ENCODE peak calls at places on chromosomes 13 and 19, in four cellular contexts. One of them, this sample, is unnamed.

GRCh38 chr13:38990693-38991092 is at the start of gene STOML3:
- DNase-seq in SJSA1: no peak
- DNase-seq in IMR-90: no peak
- DNase-seq in right lobe of liver: no peak
- DNase-seq in this sample: no peak

GRCh38 chr13:99377641-99378040 is 70.4 kb upstream of the GPR183 start:
- DNase-seq in SJSA1: no peak
- DNase-seq in IMR-90: no peak
- DNase-seq in right lobe of liver: no peak
- DNase-seq in this sample: no peak

GRCh38 chr19:7337380-7338194 is 11.2 kb upstream of the ARHGEF18 start:
- DNase-seq in SJSA1: no peak
- DNase-seq in IMR-90: no peak
- DNase-seq in right lobe of liver: no peak
- DNase-seq in this sample: no peak

GRCh38 chr19:14435320-14436050 is 2.4 kb downstream of the PKN1 start:
- DNase-seq in SJSA1: no peak
- DNase-seq in IMR-90: no peak
- DNase-seq in right lobe of liver: no peak
- DNase-seq in this sample: no peak

GRCh38 chr19:14434543-14435319 is 1.6 kb downstream of the PKN1 start:
- DNase-seq in SJSA1: peak; percentile 79
- DNase-seq in IMR-90: peak; percentile 72
- DNase-seq in right lobe of liver: no peak
- DNase-seq in this sample: peak; percentile 71

GRCh38 chr13:97125810-97126738 is 96.1 kb upstream of the MBNL2 start:
- DNase-seq in SJSA1: no peak
- DNase-seq in IMR-90: peak; percentile 39
- DNase-seq in right lobe of liver: no peak
- DNase-seq in this sample: no peak

GRCh38 chr19:39590265-39590664 is 12.1 kb upstream of the LGALS13 start:
- DNase-seq in SJSA1: no peak
- DNase-seq in IMR-90: peak; percentile 5
- DNase-seq in right lobe of liver: no peak
- DNase-seq in this sample: no peak

GRCh38 chr13:113398963-113399754 is 35.2 kb upstream of the GRTP1 start:
- DNase-seq in SJSA1: no peak
- DNase-seq in IMR-90: no peak
- DNase-seq in right lobe of liver: peak; percentile 30
- DNase-seq in this sample: no peak

GRCh38 chr19:13619203-13619632 is 112.9 kb upstream of the CACNA1A start:
- DNase-seq in SJSA1: no peak
- DNase-seq in IMR-90: peak; percentile 81
- DNase-seq in right lobe of liver: no peak
- DNase-seq in this sample: no peak

GRCh38 chr13:35771898-35772297 is 295.4 kb upstream of the MAB21L1 start:
- DNase-seq in SJSA1: peak; percentile 83
- DNase-seq in IMR-90: peak; percentile 95
- DNase-seq in right lobe of liver: no peak
- DNase-seq in this sample: no peak

GRCh38 chr19:28948531-28948930 is 264.4 kb downstream of the UQCRFS1 start:
- DNase-seq in SJSA1: no peak
- DNase-seq in IMR-90: no peak
- DNase-seq in right lobe of liver: no peak
- DNase-seq in this sample: no peak

GRCh38 chr19:54653181-54653809 is 9.5 kb upstream of the LILRB4 start:
- DNase-seq in SJSA1: peak; percentile 22
- DNase-seq in IMR-90: peak; percentile 7
- DNase-seq in right lobe of liver: no peak
- DNase-seq in this sample: no peak

GRCh38 chr13:113411216-113412023 is 41.9 kb downstream of the ADPRHL1 start:
- DNase-seq in SJSA1: peak; percentile 94
- DNase-seq in IMR-90: peak; percentile 99
- DNase-seq in right lobe of liver: no peak
- DNase-seq in this sample: no peak

GRCh38 chr13:33193428-33193974 is 92.1 kb downstream of the STARD13 start:
- DNase-seq in SJSA1: peak; percentile 66
- DNase-seq in IMR-90: no peak
- DNase-seq in right lobe of liver: no peak
- DNase-seq in this sample: no peak

GRCh38 chr19:5850743-5851293 is 431 bp downstream of the FUT3 start:
- DNase-seq in SJSA1: peak; percentile 26
- DNase-seq in IMR-90: peak; percentile 53
- DNase-seq in right lobe of liver: peak; percentile 67
- DNase-seq in this sample: peak; percentile 66

GRCh38 chr19:7145494-7145893 is 76.0 kb downstream of the ZNF557 start:
- DNase-seq in SJSA1: no peak
- DNase-seq in IMR-90: no peak
- DNase-seq in right lobe of liver: peak; percentile 65
- DNase-seq in this sample: no peak

GRCh38 chr19:43380008-43380407 is 26.5 kb downstream of the CD177 start:
- DNase-seq in SJSA1: no peak
- DNase-seq in IMR-90: no peak
- DNase-seq in right lobe of liver: no peak
- DNase-seq in this sample: no peak

GRCh38 chr13:69524459-69525155 is 583.0 kb upstream of the ATXN8OS start:
- DNase-seq in SJSA1: no peak
- DNase-seq in IMR-90: no peak
- DNase-seq in right lobe of liver: no peak
- DNase-seq in this sample: no peak

GRCh38 chr19:7865262-7865911 is 8.8 kb downstream of the PRR36 start:
- DNase-seq in SJSA1: no peak
- DNase-seq in IMR-90: no peak
- DNase-seq in right lobe of liver: no peak
- DNase-seq in this sample: no peak

GRCh38 chr13:30972888-30973377 is 40.5 kb downstream of the TEX26 start:
- DNase-seq in SJSA1: no peak
- DNase-seq in IMR-90: peak; percentile 45
- DNase-seq in right lobe of liver: no peak
- DNase-seq in this sample: no peak

GRCh38 chr19:3038214-3038613 is 9.1 kb upstream of the TLE2 start:
- DNase-seq in SJSA1: no peak
- DNase-seq in IMR-90: no peak
- DNase-seq in right lobe of liver: no peak
- DNase-seq in this sample: no peak

GRCh38 chr19:19110410-19111137 is 27.7 kb downstream of the TMEM161A start:
- DNase-seq in SJSA1: no peak
- DNase-seq in IMR-90: no peak
- DNase-seq in right lobe of liver: no peak
- DNase-seq in this sample: no peak

GRCh38 chr19:9431475-9431874 is 3.9 kb downstream of the ZNF266 start:
- DNase-seq in SJSA1: no peak
- DNase-seq in IMR-90: peak; percentile 29
- DNase-seq in right lobe of liver: no peak
- DNase-seq in this sample: no peak

GRCh38 chr13:33202644-33203169 is 82.8 kb downstream of the STARD13 start:
- DNase-seq in SJSA1: no peak
- DNase-seq in IMR-90: no peak
- DNase-seq in right lobe of liver: no peak
- DNase-seq in this sample: no peak

GRCh38 chr19:50458396-50459066 is 17.8 kb upstream of the EMC10 start:
- DNase-seq in SJSA1: no peak
- DNase-seq in IMR-90: peak; percentile 6
- DNase-seq in right lobe of liver: no peak
- DNase-seq in this sample: no peak

GRCh38 chr13:99045396-99045795 is 67.5 kb upstream of the DOCK9 start:
- DNase-seq in SJSA1: peak; percentile 100
- DNase-seq in IMR-90: peak; percentile 58
- DNase-seq in right lobe of liver: no peak
- DNase-seq in this sample: no peak

GRCh38 chr13:46529509-46529908 is 23.5 kb upstream of the LRCH1 start:
- DNase-seq in SJSA1: no peak
- DNase-seq in IMR-90: no peak
- DNase-seq in right lobe of liver: no peak
- DNase-seq in this sample: no peak

GRCh38 chr19:36528921-36529518 is 949 bp upstream of the ZNF260 start:
- DNase-seq in SJSA1: no peak
- DNase-seq in IMR-90: no peak
- DNase-seq in right lobe of liver: no peak
- DNase-seq in this sample: no peak

GRCh38 chr13:27171244-27171829 is at the start of gene USP12:
- DNase-seq in SJSA1: peak; percentile 4
- DNase-seq in IMR-90: peak; percentile 22
- DNase-seq in right lobe of liver: peak; percentile 58
- DNase-seq in this sample: no peak

GRCh38 chr13:47005761-47006414 is 109.0 kb upstream of the HTR2A start:
- DNase-seq in SJSA1: no peak
- DNase-seq in IMR-90: peak; percentile 22
- DNase-seq in right lobe of liver: no peak
- DNase-seq in this sample: no peak

GRCh38 chr19:33797821-33798633 is 1.4 kb downstream of the KCTD15 start:
- DNase-seq in SJSA1: no peak
- DNase-seq in IMR-90: peak; percentile 33
- DNase-seq in right lobe of liver: peak; percentile 69
- DNase-seq in this sample: peak; percentile 57

GRCh38 chr13:88895261-88895941 is 1224.2 kb downstream of the SLITRK5 start:
- DNase-seq in SJSA1: no peak
- DNase-seq in IMR-90: no peak
- DNase-seq in right lobe of liver: no peak
- DNase-seq in this sample: no peak

DNA sequence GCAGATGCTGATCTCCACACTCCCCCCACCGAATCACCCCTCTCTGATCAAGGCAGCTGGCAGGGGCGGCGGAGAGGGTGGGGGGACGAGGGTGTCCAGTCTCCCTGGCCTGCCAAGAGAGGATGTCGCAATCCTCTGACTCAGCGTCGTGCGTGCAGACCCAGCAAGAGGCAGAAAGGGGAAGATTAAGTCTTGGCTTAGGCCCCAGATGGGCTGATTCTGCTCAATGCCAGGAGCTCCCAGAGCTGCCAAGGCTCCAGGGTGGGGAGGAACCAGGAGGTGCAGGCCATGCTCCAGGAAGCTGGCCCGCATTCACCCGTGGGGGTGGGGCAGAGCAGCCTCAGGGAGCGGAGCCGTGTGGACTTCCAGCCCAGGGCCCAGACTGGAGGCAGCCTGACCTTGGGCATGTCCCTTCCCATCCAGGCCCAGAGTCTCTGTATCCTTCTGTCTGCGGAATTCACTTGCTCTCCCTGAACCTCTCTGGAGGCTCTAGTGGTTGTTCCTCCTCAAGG is 6.6 kb upstream of the BCL3 start:
- DNase-seq in SJSA1: peak; percentile 97
- DNase-seq in IMR-90: peak; percentile 100
- DNase-seq in right lobe of liver: peak; percentile 99
- DNase-seq in this sample: peak; percentile 98
- H3K27ac ChIP-seq in SJSA1: peak overlapping the region; percentile 87
- H3K27ac ChIP-seq in IMR-90: peak overlapping the region; percentile 88
- H3K27ac ChIP-seq in right lobe of liver: peak overlapping the region; percentile 75
- H3K27ac ChIP-seq in this sample: peak overlapping the region; percentile 96

GRCh38 chr13:67069117-67069767 is 160.9 kb downstream of the PCDH9 start:
- DNase-seq in SJSA1: no peak
- DNase-seq in IMR-90: peak; percentile 22
- DNase-seq in right lobe of liver: no peak
- DNase-seq in this sample: no peak
- H3K27ac ChIP-seq in SJSA1: no peak overlapping the region
- H3K27ac ChIP-seq in IMR-90: no peak overlapping the region
- H3K27ac ChIP-seq in right lobe of liver: no peak overlapping the region
- H3K27ac ChIP-seq in this sample: no peak overlapping the region

GRCh38 chr19:48799358-48800300 is 11.2 kb downstream of the BCAT2 start:
- DNase-seq in SJSA1: no peak
- DNase-seq in IMR-90: no peak
- DNase-seq in right lobe of liver: no peak
- DNase-seq in this sample: no peak
- H3K27ac ChIP-seq in SJSA1: no peak overlapping the region
- H3K27ac ChIP-seq in IMR-90: no peak overlapping the region
- H3K27ac ChIP-seq in right lobe of liver: no peak overlapping the region
- H3K27ac ChIP-seq in this sample: no peak overlapping the region

GRCh38 chr13:64239372-64239771 is 2823.7 kb upstream of the PCDH20 start:
- DNase-seq in SJSA1: peak; percentile 16
- DNase-seq in IMR-90: peak; percentile 70
- DNase-seq in right lobe of liver: no peak
- DNase-seq in this sample: no peak
- H3K27ac ChIP-seq in SJSA1: peak overlapping the region; percentile 73
- H3K27ac ChIP-seq in IMR-90: no peak overlapping the region
- H3K27ac ChIP-seq in right lobe of liver: no peak overlapping the region
- H3K27ac ChIP-seq in this sample: no peak overlapping the region

DNA sequence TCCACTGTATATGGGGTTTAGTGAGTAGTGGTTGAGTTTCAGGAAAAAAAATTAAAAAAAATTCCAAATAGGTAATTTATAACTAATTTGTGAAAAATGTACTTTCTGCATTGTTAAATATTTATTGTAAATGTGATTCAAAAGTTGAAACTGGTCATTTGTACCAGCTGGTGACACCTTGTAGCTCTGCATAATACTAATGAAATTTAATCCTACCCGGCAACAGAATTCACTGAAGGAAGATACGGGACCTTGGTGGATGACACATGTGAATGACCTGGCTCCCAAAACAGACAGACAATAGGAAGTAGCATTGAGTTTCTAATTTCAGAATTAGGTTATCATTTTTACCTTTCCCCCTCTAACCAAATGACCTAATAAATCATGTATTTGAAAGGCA is 73.8 kb downstream of the SLITRK6 start:
- DNase-seq in SJSA1: no peak
- DNase-seq in IMR-90: no peak
- DNase-seq in right lobe of liver: no peak
- DNase-seq in this sample: no peak
- H3K27ac ChIP-seq in SJSA1: no peak overlapping the region
- H3K27ac ChIP-seq in IMR-90: no peak overlapping the region
- H3K27ac ChIP-seq in right lobe of liver: no peak overlapping the region
- H3K27ac ChIP-seq in this sample: no peak overlapping the region

GRCh38 chr19:52170304-52170703 is 1.1 kb downstream of the ZNF836 start:
- DNase-seq in SJSA1: peak; percentile 6
- DNase-seq in IMR-90: no peak
- DNase-seq in right lobe of liver: no peak
- DNase-seq in this sample: no peak
- H3K27ac ChIP-seq in SJSA1: no peak overlapping the region
- H3K27ac ChIP-seq in IMR-90: peak overlapping the region; percentile 14
- H3K27ac ChIP-seq in right lobe of liver: no peak overlapping the region
- H3K27ac ChIP-seq in this sample: peak overlapping the region; percentile 91